ENCODE peak calls at places on chromosomes 11 and 22, in nine cellular contexts. Z is right lobe of liver, R is sigmoid colon, B is kidney, W is adipocyte, F is heart left ventricle, H is fibroblast of lung, N is psoas muscle, P is tibial artery. A is an unnamed sample.

GRCh38 chr11:116852261-116853125 is 15.1 kb upstream of the APOA1 start:
- DNase-seq in Z (no peak), R (no peak), B (no peak), W (peak; percentile 19), F (no peak), H (peak; percentile 65), N (no peak), P (no peak), A (no peak)

GRCh38 chr11:32830413-32830738 is 649 bp downstream of the PRRG4 start:
- DNase-seq in Z (peak; percentile 92), R (no peak), B (no peak), W (peak; percentile 20), F (no peak), H (no peak), N (no peak), P (no peak), A (no peak)

GRCh38 chr11:117366183-117366582 is 38.5 kb downstream of the CEP164 start:
- DNase-seq in Z (no peak), R (no peak), B (no peak), W (no peak), F (no peak), H (no peak), N (no peak), P (no peak), A (no peak)

GRCh38 chr11:18368236-18368635 is 26.1 kb upstream of the LDHA start:
- DNase-seq in Z (no peak), R (no peak), B (no peak), W (peak; percentile 42), F (no peak), H (no peak), N (no peak), P (no peak), A (no peak)

GRCh38 chr11:106424111-106424510 is 346.6 kb downstream of the AASDHPPT start:
- DNase-seq in Z (no peak), R (no peak), B (no peak), W (peak; percentile 63), F (no peak), H (peak; percentile 78), N (no peak), P (no peak), A (no peak)

GRCh38 chr11:83238111-83238510 is 44.6 kb downstream of the ANKRD42 start:
- DNase-seq in Z (no peak), R (no peak), B (no peak), W (peak; percentile 27), F (no peak), H (no peak), N (no peak), P (no peak), A (no peak)

GRCh38 chr11:129814244-129814992 is 1.2 kb upstream of the TMEM45B start:
- DNase-seq in Z (no peak), R (no peak), B (no peak), W (no peak), F (no peak), H (no peak), N (no peak), P (no peak), A (no peak)

GRCh38 chr22:48369789-48370507 is 1457.7 kb downstream of the BRD1 start:
- DNase-seq in Z (peak; percentile 73), R (peak; percentile 42), B (no peak), W (no peak), F (no peak), H (no peak), N (no peak), P (no peak), A (no peak)

GRCh38 chr11:788009-788640 is 1.8 kb downstream of the CEND1 start:
- DNase-seq in Z (no peak), R (no peak), B (no peak), W (no peak), F (no peak), H (no peak), N (peak; percentile 50), P (no peak), A (no peak)

GRCh38 chr11:787084-787675 is 2.7 kb downstream of the CEND1 start:
- DNase-seq in Z (no peak), R (no peak), B (no peak), W (no peak), F (no peak), H (no peak), N (no peak), P (no peak), A (no peak)

GRCh38 chr11:789951-790350 is at the start of gene CEND1:
- DNase-seq in Z (no peak), R (no peak), B (no peak), W (peak; percentile 73), F (no peak), H (peak; percentile 56), N (peak; percentile 62), P (no peak), A (no peak)

GRCh38 chr11:790721-791564 is 1.1 kb upstream of the CEND1 start:
- DNase-seq in Z (no peak), R (no peak), B (no peak), W (peak; percentile 33), F (no peak), H (peak; percentile 47), N (peak; percentile 59), P (no peak), A (no peak)

DNA sequence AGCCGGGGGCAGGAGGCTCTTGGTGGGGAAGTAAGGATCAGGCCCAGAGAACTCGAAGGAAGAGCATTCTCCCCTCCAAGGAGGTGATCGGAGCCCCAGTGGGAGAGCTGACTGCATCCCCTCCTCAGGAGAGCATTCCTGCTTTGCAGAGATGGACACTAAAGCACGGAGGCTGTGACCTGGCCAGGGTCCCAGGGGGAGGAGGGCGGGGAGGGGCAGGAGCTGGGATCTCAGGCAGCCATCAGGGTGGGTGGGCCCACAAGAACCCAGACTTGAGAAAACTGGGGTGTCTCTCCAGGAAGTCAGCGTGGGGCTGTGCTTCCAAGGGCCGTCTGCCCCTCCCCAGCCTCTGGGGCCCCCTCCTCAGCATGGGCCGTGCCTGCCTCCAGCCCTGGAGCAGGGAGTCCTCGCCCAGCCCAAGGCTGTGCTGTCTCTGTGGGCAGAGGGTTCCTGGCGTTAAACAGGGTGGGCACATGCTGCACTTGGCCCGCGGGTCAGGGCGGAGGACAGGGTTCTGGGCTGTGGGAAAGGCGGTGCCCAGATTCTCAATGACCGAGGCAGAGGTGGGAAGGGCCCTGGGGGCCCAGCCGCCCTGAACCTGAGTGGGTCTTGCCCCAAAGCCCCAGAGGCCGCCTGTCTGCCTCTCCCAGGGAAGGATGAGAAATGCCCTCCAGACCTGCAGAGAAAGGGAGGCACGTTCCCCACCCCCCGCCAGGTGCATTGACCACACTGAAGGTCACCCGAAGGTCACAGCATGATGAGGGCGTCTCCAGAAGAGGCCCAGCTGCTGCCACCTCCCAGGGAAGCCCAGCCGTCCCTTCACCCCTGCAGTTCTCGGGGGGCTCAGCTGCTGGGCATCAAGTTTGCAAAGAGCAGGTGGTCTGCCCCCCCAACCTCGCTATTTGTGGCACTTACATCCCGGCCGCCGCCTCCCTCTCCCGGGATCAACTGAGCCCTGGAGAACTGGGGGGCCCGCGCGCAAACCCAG is 643 bp downstream of the CEND1 start:
- DNase-seq in Z (no peak), R (no peak), B (no peak), W (no peak), F (no peak), H (no peak), N (peak; percentile 57), P (no peak), A (no peak)
- H3K4me3 ChIP-seq in Z (no peak overlapping the region), R (no peak overlapping the region), B (no peak overlapping the region), W (no peak overlapping the region), F (peak overlapping the region; percentile 31), H (peak overlapping the region; percentile 36), N (no peak overlapping the region), P (no peak overlapping the region), A (no peak overlapping the region)

DNA sequence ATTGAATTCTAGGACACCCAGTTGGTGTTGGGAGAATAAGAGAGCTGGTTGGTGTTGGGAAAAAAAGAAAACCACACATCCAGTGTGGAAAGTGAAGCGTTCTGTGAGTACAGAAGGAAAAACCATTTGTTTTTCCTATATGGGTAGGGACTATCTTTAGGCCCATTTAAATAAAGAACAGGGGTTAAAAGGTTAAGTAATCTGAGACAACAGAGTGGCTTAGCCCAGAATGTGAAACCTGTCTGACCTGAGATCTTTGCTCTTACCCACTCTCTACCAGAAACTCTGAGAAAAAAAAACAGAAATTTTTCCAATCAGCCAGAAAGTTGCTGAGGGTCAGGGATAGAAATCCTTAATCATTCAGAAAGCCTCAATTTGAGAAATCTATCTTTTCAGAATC is 59.8 kb upstream of the LRRC55 start:
- DNase-seq in Z (no peak), R (no peak), B (no peak), W (no peak), F (no peak), H (no peak), N (no peak), P (no peak), A (no peak)
- H3K4me1 ChIP-seq in Z (no peaks in the 10 kb centered on the region), R (no peaks in the 10 kb centered on the region), B (no peaks in the 10 kb centered on the region), W (no peaks in the 10 kb centered on the region), F (no peaks in the 10 kb centered on the region), H (no peaks in the 10 kb centered on the region), N (no peaks in the 10 kb centered on the region), P (no peaks in the 10 kb centered on the region), A (no peaks in the 10 kb centered on the region)

GRCh38 chr11:67118059-67118766 is 850 bp upstream of the KDM2A start:
- DNase-seq in Z (peak; percentile 67), R (peak; percentile 75), B (peak; percentile 89), W (no peak), F (peak; percentile 77), H (no peak), N (peak; percentile 76), P (peak; percentile 47), A (peak; percentile 84)

GRCh38 chr11:67118801-67119576 is at the start of gene KDM2A:
- DNase-seq in Z (peak; percentile 99), R (peak; percentile 100), B (peak; percentile 100), W (peak; percentile 100), F (peak; percentile 99), H (peak; percentile 99), N (peak; percentile 100), P (peak; percentile 99), A (peak; percentile 100)

GRCh38 chr11:67119577-67120391 is 721 bp downstream of the KDM2A start:
- DNase-seq in Z (peak; percentile 56), R (peak; percentile 63), B (peak; percentile 78), W (peak; percentile 58), F (no peak), H (no peak), N (peak; percentile 65), P (peak; percentile 30), A (no peak)

GRCh38 chr11:67117176-67117575 is 1.9 kb upstream of the KDM2A start:
- DNase-seq in Z (no peak), R (no peak), B (no peak), W (no peak), F (no peak), H (no peak), N (no peak), P (no peak), A (no peak)

DNA sequence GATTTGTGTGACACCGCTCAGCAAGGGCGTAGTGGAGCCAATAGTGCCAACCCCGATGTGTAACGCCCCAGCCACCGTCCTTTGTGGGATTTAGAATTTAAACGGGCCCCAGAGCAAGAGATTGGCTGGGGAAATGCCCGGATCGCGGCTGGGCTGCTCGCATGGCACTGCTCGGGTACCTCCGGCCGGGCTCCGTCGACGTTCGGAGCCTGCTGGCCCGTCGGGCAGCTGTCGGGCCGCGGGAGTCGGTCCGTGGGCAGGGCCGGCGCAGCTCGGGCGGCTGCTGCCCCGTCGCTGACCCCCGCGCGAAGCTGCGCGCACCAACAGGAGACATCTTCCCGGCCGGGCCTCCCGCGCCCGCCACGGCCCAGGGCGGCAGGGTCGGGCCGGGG is 1.4 kb upstream of the KDM2A start:
- DNase-seq in Z (peak; percentile 60), R (peak; percentile 68), B (peak; percentile 82), W (no peak), F (peak; percentile 69), H (no peak), N (peak; percentile 70), P (peak; percentile 19), A (peak; percentile 79)
- H3K4me3 ChIP-seq in Z (peak overlapping the region; percentile 78), R (peak overlapping the region; percentile 96), B (no peak overlapping the region), W (peak overlapping the region; percentile 39), F (peak overlapping the region; percentile 99), H (no peak overlapping the region), N (peak overlapping the region; percentile 77), P (peak overlapping the region; percentile 90), A (peak overlapping the region; percentile 75)

DNA sequence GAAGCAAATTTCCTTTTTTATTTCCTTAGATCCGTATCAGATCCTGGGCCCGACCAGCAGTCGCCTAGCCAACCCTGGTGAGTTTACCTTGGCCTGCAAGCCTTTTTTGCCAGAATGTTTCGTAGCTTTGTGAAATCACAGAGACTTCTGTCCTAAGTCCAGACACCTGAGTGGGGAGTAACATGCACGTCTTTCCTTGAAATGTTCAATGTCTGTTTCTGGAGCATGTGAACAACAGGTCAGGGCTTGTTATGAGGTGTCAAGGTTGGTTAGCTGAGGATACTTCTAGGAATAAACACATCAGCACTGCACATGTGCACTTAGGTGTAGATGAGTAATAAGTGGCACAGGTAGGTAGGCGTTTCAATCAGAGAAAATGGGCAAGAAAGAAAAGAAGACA is 58.0 kb downstream of the KCNJ1 start:
- DNase-seq in Z (peak; percentile 60), R (no peak), B (no peak), W (no peak), F (no peak), H (no peak), N (no peak), P (no peak), A (no peak)
- H3K4me1 ChIP-seq in Z (no peaks in the 10 kb centered on the region), R (no peaks in the 10 kb centered on the region), B (no peaks in the 10 kb centered on the region), W (peaks cover 5% of the 10 kb centered on the region), F (no peaks in the 10 kb centered on the region), H (no peaks in the 10 kb centered on the region), N (no peaks in the 10 kb centered on the region), P (no peaks in the 10 kb centered on the region), A (no peaks in the 10 kb centered on the region)